ENCODE peak calls at places on chromosome 13, in seven cellular contexts. U is suprapubic skin; S is aorta; C is heart left ventricle; X is NCI-H748 treated with DMSO at 0.1 percent for 48 hours; A is stimulated activated CD8-positive, alpha-beta memory T cell treated with anti-CD3 and anti-CD28 coated beads, Interleukin-7, amount 100 ng/mL, for 4 hours; F is NT2/D1. W is an unnamed sample.

GRCh38 chr13:46097015-46097414 is 7.8 kb downstream of the CPB2 start:
- DNase-seq in U (no peak), S (no peak), C (no peak), X (peak), A (no peak), F (no peak), W (no peak)

GRCh38 chr13:42484396-42484795 is 89.6 kb upstream of the TNFSF11 start:
- DNase-seq in U (no peak), S (no peak), C (no peak), X (no peak), A (no peak), F (no peak), W (no peak)

GRCh38 chr13:113491418-113491883 is 940 bp upstream of the DCUN1D2 start:
- DNase-seq in U (no peak), S (peak), C (peak), X (peak), A (no peak), F (no peak), W (peak)

GRCh38 chr13:69970521-69970920 is 137.1 kb upstream of the ATXN8OS start:
- DNase-seq in U (no peak), S (no peak), C (no peak), X (no peak), A (no peak), F (peak), W (no peak)

GRCh38 chr13:113298001-113298945 is 1.2 kb downstream of the LAMP1 start:
- DNase-seq in U (no peak), S (no peak), C (no peak), X (no peak), A (no peak), F (no peak), W (no peak)

GRCh38 chr13:25175026-25175425 is 2.9 kb upstream of the AMER2 start:
- DNase-seq in U (no peak), S (no peak), C (no peak), X (no peak), A (no peak), F (no peak), W (no peak)

GRCh38 chr13:23506821-23507210 is 63.4 kb upstream of the TNFRSF19 start:
- DNase-seq in U (no peak), S (no peak), C (peak), X (no peak), A (no peak), F (no peak), W (no peak)

GRCh38 chr13:80341098-80341701 is at the start of gene SPRY2:
- DNase-seq in U (peak), S (peak), C (peak), X (peak), A (peak), F (peak), W (peak)

GRCh38 chr13:28478127-28478526 is 16.8 kb downstream of the FLT1 start:
- DNase-seq in U (no peak), S (no peak), C (no peak), X (no peak), A (no peak), F (no peak), W (no peak)

GRCh38 chr13:93786846-93787245 is 560.2 kb downstream of the GPC6 start:
- DNase-seq in U (no peak), S (no peak), C (no peak), X (peak), A (no peak), F (no peak), W (no peak)

GRCh38 chr13:46698910-46699460 is 98.0 kb downstream of the ESD start:
- DNase-seq in U (no peak), S (no peak), C (no peak), X (peak), A (no peak), F (no peak), W (no peak)

GRCh38 chr13:98368019-98368418 is 190.9 kb upstream of the RNF113B start:
- DNase-seq in U (no peak), S (no peak), C (no peak), X (no peak), A (no peak), F (no peak), W (no peak)

GRCh38 chr13:110103479-110103878 is 203.5 kb downstream of the COL4A1 start:
- DNase-seq in U (no peak), S (no peak), C (no peak), X (no peak), A (no peak), F (no peak), W (no peak)

GRCh38 chr13:77521194-77521593 is 14.3 kb upstream of the SCEL start:
- DNase-seq in U (no peak), S (no peak), C (no peak), X (no peak), A (no peak), F (no peak), W (no peak)

W was measured in left ventricle myocardium inferior.